ENCODE peak calls at places on chromosomes 12 and 14, in eight cellular contexts. X is suprapubic skin, E is endothelial cell of umbilical vein, A is vagina, G is HCT116, I is upper lobe of left lung, O is transverse colon, H is stomach. L is an unnamed sample.

GRCh38 chr12:94145231-94145979 is 3.0 kb upstream of the PLXNC1 start:
- DNase-seq in X (no peak), E (no peak), A (no peak), G (peak), I (no peak), O (no peak), H (no peak), L (no peak)

GRCh38 chr12:122080149-122081107 is 1.9 kb downstream of the MLXIP start:
- DNase-seq in X (no peak), E (peak), A (no peak), G (no peak), I (peak), O (peak), H (peak), L (no peak)

GRCh38 chr12:111228916-111229666 is 139.8 kb downstream of the PHETA1 start:
- DNase-seq in X (no peak), E (no peak), A (no peak), G (no peak), I (no peak), O (no peak), H (no peak), L (no peak)

GRCh38 chr14:80621701-80622100 is 319.8 kb downstream of the CEP128 start:
- DNase-seq in X (no peak), E (peak), A (no peak), G (peak), I (no peak), O (no peak), H (no peak), L (no peak)

GRCh38 chr14:103657466-103657865 is 28.5 kb downstream of the KLC1 start:
- DNase-seq in X (no peak), E (peak), A (no peak), G (no peak), I (no peak), O (no peak), H (no peak), L (no peak)

GRCh38 chr12:114529956-114530355 is 124.0 kb upstream of the TBX5 start:
- DNase-seq in X (no peak), E (no peak), A (no peak), G (no peak), I (no peak), O (no peak), H (no peak), L (no peak)

GRCh38 chr12:16282978-16283377 is 5.5 kb upstream of the SLC15A5 start:
- DNase-seq in X (no peak), E (no peak), A (no peak), G (no peak), I (no peak), O (no peak), H (no peak), L (no peak)

GRCh38 chr12:99059824-99060526 is 414.9 kb downstream of the APAF1 start:
- DNase-seq in X (no peak), E (no peak), A (no peak), G (no peak), I (no peak), O (no peak), H (no peak), L (no peak)

GRCh38 chr12:112908548-112908947 is 1.8 kb downstream of the OAS1 start:
- DNase-seq in X (no peak), E (no peak), A (peak), G (no peak), I (no peak), O (no peak), H (no peak), L (no peak)

GRCh38 chr12:11026118-11026517 is 3.7 kb upstream of the TAS2R19 start:
- DNase-seq in X (no peak), E (no peak), A (no peak), G (no peak), I (no peak), O (no peak), H (no peak), L (no peak)

GRCh38 chr12:1830981-1831930 is 10.9 kb downstream of the LRTM2 start:
- DNase-seq in X (no peak), E (peak), A (no peak), G (no peak), I (peak), O (peak), H (peak), L (peak)

GRCh38 chr14:91349481-91350074 is 68.0 kb downstream of the CCDC88C start:
- DNase-seq in X (no peak), E (no peak), A (no peak), G (no peak), I (no peak), O (no peak), H (no peak), L (no peak)

GRCh38 chr14:57692671-57693070 is 173.2 kb downstream of the SLC35F4 start:
- DNase-seq in X (no peak), E (peak), A (no peak), G (peak), I (no peak), O (no peak), H (no peak), L (no peak)

GRCh38 chr12:21940972-21941521 is at the start of gene ABCC9:
- DNase-seq in X (peak), E (peak), A (no peak), G (no peak), I (peak), O (peak), H (peak), L (no peak)

GRCh38 chr12:77724367-77724957 is 106.2 kb upstream of the NAV3 start:
- DNase-seq in X (no peak), E (peak), A (no peak), G (peak), I (no peak), O (no peak), H (no peak), L (no peak)

GRCh38 chr14:35412281-35413057 is 7.9 kb upstream of the NFKBIA start:
- DNase-seq in X (no peak), E (no peak), A (no peak), G (no peak), I (no peak), O (no peak), H (no peak), L (no peak)

GRCh38 chr12:32549675-32550079 is 129.4 kb upstream of the DNM1L start:
- DNase-seq in X (no peak), E (no peak), A (no peak), G (no peak), I (no peak), O (no peak), H (no peak), L (no peak)

GRCh38 chr14:86057018-86057667 is 527.2 kb downstream of the FLRT2 start:
- DNase-seq in X (no peak), E (peak), A (no peak), G (no peak), I (no peak), O (no peak), H (no peak), L (no peak)

GRCh38 chr14:35123388-35123703 is 994 bp downstream of the PRORP start:
- DNase-seq in X (no peak), E (no peak), A (no peak), G (no peak), I (no peak), O (no peak), H (no peak), L (no peak)

GRCh38 chr12:119631930-119632678 is 35.8 kb upstream of the PRKAB1 start:
- DNase-seq in X (no peak), E (no peak), A (no peak), G (peak), I (no peak), O (no peak), H (no peak), L (no peak)

GRCh38 chr14:36383674-36384421 is 63.4 kb upstream of the MBIP start:
- DNase-seq in X (no peak), E (no peak), A (no peak), G (no peak), I (peak), O (no peak), H (no peak), L (peak)

GRCh38 chr12:47900480-47901129 is 4.2 kb downstream of the VDR start:
- DNase-seq in X (no peak), E (no peak), A (no peak), G (peak), I (peak), O (peak), H (peak), L (peak)

GRCh38 chr12:29599397-29599796 is 101.9 kb upstream of the OVCH1 start:
- DNase-seq in X (no peak), E (no peak), A (no peak), G (no peak), I (no peak), O (no peak), H (no peak), L (no peak)

GRCh38 chr12:25377475-25378179 is 126.9 kb upstream of the KRAS start:
- DNase-seq in X (no peak), E (no peak), A (no peak), G (no peak), I (peak), O (no peak), H (no peak), L (no peak)

GRCh38 chr12:118404876-118405521 is 28.6 kb downstream of the SUDS3 start:
- DNase-seq in X (no peak), E (peak), A (no peak), G (peak), I (peak), O (peak), H (peak), L (no peak)

GRCh38 chr12:127411141-127411915 is 855.6 kb upstream of the TMEM132C start:
- DNase-seq in X (no peak), E (no peak), A (no peak), G (no peak), I (no peak), O (no peak), H (no peak), L (no peak)

GRCh38 chr12:1246637-1247036 is 255.6 kb downstream of the ERC1 start:
- DNase-seq in X (no peak), E (no peak), A (no peak), G (no peak), I (no peak), O (no peak), H (no peak), L (no peak)

GRCh38 chr12:59396941-59397340 is 198.9 kb upstream of the SLC16A7 start:
- DNase-seq in X (no peak), E (no peak), A (no peak), G (no peak), I (no peak), O (no peak), H (no peak), L (no peak)

GRCh38 chr12:111412007-111412829 is 6.5 kb downstream of the SH2B3 start:
- DNase-seq in X (no peak), E (peak), A (no peak), G (no peak), I (no peak), O (no peak), H (no peak), L (no peak)

GRCh38 chr12:88242161-88242925 is 100.2 kb downstream of the TMTC3 start:
- DNase-seq in X (no peak), E (peak), A (no peak), G (peak), I (no peak), O (no peak), H (no peak), L (no peak)

GRCh38 chr12:6229823-6230222 is 29.6 kb downstream of the CD9 start:
- DNase-seq in X (peak), E (peak), A (no peak), G (no peak), I (peak), O (peak), H (no peak), L (no peak)

GRCh38 chr14:76918176-76918750 is 92.1 kb downstream of the LRRC74A start:
- DNase-seq in X (peak), E (peak), A (no peak), G (no peak), I (peak), O (peak), H (peak), L (no peak)

GRCh38 chr12:81330480-81330879 is 252.6 kb downstream of the ACSS3 start:
- DNase-seq in X (no peak), E (peak), A (no peak), G (no peak), I (no peak), O (no peak), H (no peak), L (no peak)

GRCh38 chr12:98752726-98753125 is 107.6 kb downstream of the APAF1 start:
- DNase-seq in X (no peak), E (no peak), A (no peak), G (no peak), I (no peak), O (no peak), H (no peak), L (no peak)

GRCh38 chr12:102294568-102294967 is 96.9 kb upstream of the PMCH start:
- DNase-seq in X (no peak), E (no peak), A (no peak), G (no peak), I (no peak), O (no peak), H (no peak), L (no peak)

GRCh38 chr12:50986961-50987737 is 34.8 kb downstream of the HIGD1C start:
- DNase-seq in X (no peak), E (peak), A (no peak), G (peak), I (no peak), O (peak), H (peak), L (no peak)

DNA sequence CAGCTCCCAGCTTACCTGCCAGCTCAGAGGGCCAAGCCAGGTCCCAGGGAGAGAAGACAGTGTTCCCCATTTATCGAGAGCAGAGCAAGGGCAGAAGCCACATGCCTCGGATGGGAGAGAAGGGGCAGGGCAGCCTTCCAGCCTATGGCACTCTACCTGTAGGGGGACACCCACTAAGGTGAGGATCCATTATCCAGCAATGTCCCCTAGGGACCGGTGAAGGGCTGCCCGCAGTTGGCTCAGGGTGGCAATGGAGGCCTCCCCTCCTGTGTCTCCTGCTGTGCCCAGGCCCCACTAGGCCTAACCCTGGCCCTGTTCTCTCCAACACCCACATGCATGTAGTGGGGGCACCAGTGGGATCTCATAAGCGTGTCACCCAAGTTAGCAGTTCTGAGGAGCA is 4.9 kb upstream of the ASB2 start:
- DNase-seq in X (no peak), E (no peak), A (no peak), G (no peak), I (no peak), O (no peak), H (no peak), L (no peak)
- H3K27ac ChIP-seq in X (no peak), E (no peak), A (peak), G (no peak), I (no peak), O (peak), H (peak), L (peak)

GRCh38 chr12:13085968-13086686 is 17.3 kb downstream of the GSG1 start:
- DNase-seq in X (no peak), E (no peak), A (no peak), G (no peak), I (no peak), O (no peak), H (no peak), L (no peak)

GRCh38 chr12:13087766-13088165 is 15.7 kb downstream of the GSG1 start:
- DNase-seq in X (no peak), E (no peak), A (no peak), G (no peak), I (no peak), O (no peak), H (no peak), L (no peak)

GRCh38 chr12:13090054-13090453 is 13.4 kb downstream of the GSG1 start:
- DNase-seq in X (no peak), E (no peak), A (no peak), G (no peak), I (no peak), O (no peak), H (no peak), L (no peak)

GRCh38 chr12:13091831-13092230 is 11.6 kb downstream of the GSG1 start:
- DNase-seq in X (no peak), E (no peak), A (no peak), G (no peak), I (no peak), O (no peak), H (no peak), L (no peak)

GRCh38 chr12:13088503-13088902 is 15.0 kb downstream of the GSG1 start:
- DNase-seq in X (no peak), E (no peak), A (no peak), G (no peak), I (no peak), O (no peak), H (no peak), L (no peak)
- TF ChIP-seq POLR2A in X (no peak), E (no peak), A (no peak), G (no peak), I (no peak), O (no peak), H (no peak), L (no peak)

GRCh38 chr14:23294734-23295561 is 7.7 kb downstream of the PPP1R3E start:
- DNase-seq in X (no peak), E (peak), A (no peak), G (no peak), I (peak), O (peak), H (peak), L (no peak)
- TF ChIP-seq POLR2AphosphoS5 in X (no peak), E (no peak), A (peak), G (peak), I (no peak), O (no peak), H (no peak), L (no peak)

DNA sequence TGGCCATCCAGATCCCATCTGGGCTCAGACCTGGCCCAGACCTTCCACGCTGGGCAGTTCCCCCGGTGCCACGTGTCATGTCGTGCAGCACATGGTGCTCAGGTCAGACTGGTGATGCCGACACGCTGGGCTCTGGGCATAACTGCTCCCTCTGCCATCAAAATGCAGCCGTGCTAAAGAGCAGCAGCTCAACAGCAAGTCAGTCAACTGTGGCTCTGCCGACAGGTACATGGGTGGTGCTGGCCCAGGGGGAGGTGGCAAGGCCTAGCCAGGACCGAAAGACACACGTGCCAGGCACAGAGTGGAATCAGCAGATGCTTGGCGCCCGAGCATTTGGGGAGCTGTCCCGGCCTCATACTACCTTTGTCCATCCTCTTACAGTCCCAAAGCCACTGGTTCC is 1.6 kb downstream of the MCRS1 start:
- DNase-seq in X (no peak), E (no peak), A (no peak), G (no peak), I (no peak), O (no peak), H (no peak), L (no peak)
- H3K27ac ChIP-seq in X (no peak), E (no peak), A (no peak), G (no peak), I (no peak), O (no peak), H (no peak), L (no peak)

DNA sequence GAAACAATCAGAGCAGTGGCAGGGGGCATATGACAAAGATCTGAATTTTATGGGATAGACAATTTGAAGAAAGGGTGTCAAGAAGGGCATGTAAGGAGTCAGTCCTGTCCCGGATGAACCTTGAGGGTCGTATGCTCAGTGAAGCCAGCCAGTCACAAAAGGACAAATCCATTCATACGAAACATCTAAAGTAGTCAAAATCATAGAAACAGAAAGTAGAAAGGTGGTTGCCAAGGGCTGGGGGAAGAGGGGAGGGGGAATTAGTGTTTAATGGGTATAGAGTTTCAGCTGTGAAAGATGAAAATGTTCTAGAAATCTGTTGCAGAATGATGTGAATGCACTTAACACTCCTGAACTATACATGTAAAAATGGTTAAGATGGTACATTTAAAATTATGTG is 157.5 kb downstream of the TGFB3 start:
- DNase-seq in X (no peak), E (no peak), A (no peak), G (no peak), I (no peak), O (no peak), H (no peak), L (no peak)
- TF ChIP-seq POLR2A in X (no peak), E (no peak), A (no peak), G (no peak), I (no peak), O (no peak), H (no peak), L (no peak)

GRCh38 chr12:49111206-49111605 is 559 bp upstream of the LMBR1L start:
- DNase-seq in X (no peak), E (no peak), A (no peak), G (no peak), I (no peak), O (no peak), H (no peak), L (no peak)

GRCh38 chr12:49108958-49109404 is 1.7 kb downstream of the LMBR1L start:
- DNase-seq in X (no peak), E (peak), A (no peak), G (no peak), I (peak), O (peak), H (no peak), L (no peak)

GRCh38 chr12:49105504-49106120 is 5.0 kb downstream of the LMBR1L start:
- DNase-seq in X (no peak), E (peak), A (no peak), G (no peak), I (no peak), O (no peak), H (no peak), L (no peak)

GRCh38 chr12:49109631-49110172 is 945 bp downstream of the LMBR1L start:
- DNase-seq in X (no peak), E (peak), A (no peak), G (no peak), I (no peak), O (no peak), H (no peak), L (no peak)

DNA sequence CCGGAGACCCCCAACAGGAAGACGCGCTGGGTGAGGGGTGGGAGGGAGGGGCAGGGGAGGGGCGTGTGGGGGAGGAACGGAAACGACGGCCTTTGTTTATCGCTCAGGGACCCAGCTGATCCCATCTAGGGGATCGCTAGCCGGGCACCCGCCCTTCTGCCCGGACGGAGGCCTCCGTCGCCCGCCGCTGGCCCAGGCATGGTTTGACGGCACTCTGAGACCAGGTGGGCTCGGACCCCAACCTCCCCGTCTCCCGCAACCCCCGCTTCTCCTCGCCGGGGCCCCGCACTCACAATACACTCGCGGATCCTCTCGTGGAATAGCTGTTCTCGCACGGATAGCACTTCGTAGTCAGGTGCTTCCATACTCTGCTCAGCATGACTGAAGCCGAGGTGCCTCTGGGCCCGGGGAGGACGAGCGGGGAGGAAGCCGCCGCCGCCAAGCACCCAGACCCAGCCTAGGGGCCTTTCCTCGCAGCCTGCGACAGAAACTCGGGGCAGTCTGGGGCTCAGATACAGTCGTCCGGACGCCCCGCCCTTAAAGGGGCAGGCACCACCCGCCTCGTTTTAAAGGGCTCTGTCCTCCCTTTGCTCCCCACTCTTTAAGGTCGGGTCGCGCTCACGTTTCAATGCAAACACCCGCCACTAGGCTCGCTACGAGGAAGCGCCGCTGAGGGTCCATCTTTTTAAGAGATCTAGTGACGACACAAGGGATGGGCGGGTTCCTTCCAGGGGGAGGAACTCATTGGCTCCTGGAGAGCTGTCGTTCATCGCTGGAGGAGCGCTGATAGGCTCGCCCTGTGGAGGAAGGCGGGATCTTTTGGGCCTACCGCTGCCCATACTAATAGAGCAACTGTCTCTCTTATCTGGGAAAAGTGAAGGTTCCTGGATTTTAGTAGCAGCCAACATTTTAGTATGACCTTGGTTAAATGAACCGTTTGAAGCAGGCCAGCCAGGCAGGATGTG is at the start of gene LMBR1L:
- DNase-seq in X (peak), E (peak), A (no peak), G (peak), I (peak), O (peak), H (peak), L (peak)
- TF ChIP-seq POLR2AphosphoS5 in X (peak), E (no peak), A (peak), G (peak), I (peak), O (peak), H (peak), L (peak)

GRCh38 chr14:65304963-65305362 is 107.6 kb upstream of the FUT8 start:
- DNase-seq in X (no peak), E (no peak), A (no peak), G (no peak), I (no peak), O (no peak), H (no peak), L (no peak)
- H3K27ac ChIP-seq in X (no peak), E (no peak), A (no peak), G (no peak), I (peak), O (peak), H (peak), L (no peak)